ENCODE peak calls at places on chromosomes 16 and 17, in six cellular contexts. One of them, this sample, is unnamed. For H3K36me3, the result is how much of the 10 kb centered on the place peaks cover.

GRCh38 chr16:943971-944370 is 26.8 kb downstream of the LMF1 start:
- DNase-seq in osteoblast: peak
- DNase-seq in thoracic aorta: no peak
- DNase-seq in uterus: no peak
- DNase-seq in ovary: no peak
- DNase-seq in keratinocyte: no peak
- DNase-seq in this sample: no peak

GRCh38 chr17:66805567-66805966 is 29.4 kb upstream of the CACNG5 start:
- DNase-seq in osteoblast: no peak
- DNase-seq in thoracic aorta: no peak
- DNase-seq in uterus: no peak
- DNase-seq in ovary: no peak
- DNase-seq in keratinocyte: no peak
- DNase-seq in this sample: no peak

GRCh38 chr17:11212792-11213191 is 28.2 kb upstream of the SHISA6 start:
- DNase-seq in osteoblast: no peak
- DNase-seq in thoracic aorta: no peak
- DNase-seq in uterus: no peak
- DNase-seq in ovary: no peak
- DNase-seq in keratinocyte: no peak
- DNase-seq in this sample: no peak

GRCh38 chr16:1773703-1774455 is 945 bp upstream of the MRPS34 start:
- DNase-seq in osteoblast: peak
- DNase-seq in thoracic aorta: no peak
- DNase-seq in uterus: no peak
- DNase-seq in ovary: no peak
- DNase-seq in keratinocyte: no peak
- DNase-seq in this sample: no peak

GRCh38 chr17:78781339-78782304 is at the start of gene CYTH1:
- DNase-seq in osteoblast: peak
- DNase-seq in thoracic aorta: no peak
- DNase-seq in uterus: peak
- DNase-seq in ovary: peak
- DNase-seq in keratinocyte: no peak
- DNase-seq in this sample: no peak

GRCh38 chr17:43740541-43740940 is 18.1 kb downstream of the SOST start:
- DNase-seq in osteoblast: peak
- DNase-seq in thoracic aorta: no peak
- DNase-seq in uterus: no peak
- DNase-seq in ovary: no peak
- DNase-seq in keratinocyte: no peak
- DNase-seq in this sample: peak

GRCh38 chr16:8530756-8531155 is 59.6 kb downstream of the TMEM114 start:
- DNase-seq in osteoblast: no peak
- DNase-seq in thoracic aorta: no peak
- DNase-seq in uterus: no peak
- DNase-seq in ovary: no peak
- DNase-seq in keratinocyte: no peak
- DNase-seq in this sample: no peak

GRCh38 chr16:78310990-78311561 is 211.6 kb downstream of the WWOX start:
- DNase-seq in osteoblast: peak
- DNase-seq in thoracic aorta: no peak
- DNase-seq in uterus: no peak
- DNase-seq in ovary: no peak
- DNase-seq in keratinocyte: no peak
- DNase-seq in this sample: no peak

GRCh38 chr17:40264458-40265185 is 23.1 kb upstream of the CDC6 start:
- DNase-seq in osteoblast: no peak
- DNase-seq in thoracic aorta: no peak
- DNase-seq in uterus: no peak
- DNase-seq in ovary: no peak
- DNase-seq in keratinocyte: no peak
- DNase-seq in this sample: no peak

GRCh38 chr17:57975044-57975443 is 13.0 kb downstream of the VEZF1 start:
- DNase-seq in osteoblast: peak
- DNase-seq in thoracic aorta: no peak
- DNase-seq in uterus: no peak
- DNase-seq in ovary: no peak
- DNase-seq in keratinocyte: no peak
- DNase-seq in this sample: peak
- H3K36me3 ChIP-seq in osteoblast: under half
- H3K36me3 ChIP-seq in thoracic aorta: half or more
- H3K36me3 ChIP-seq in uterus: under half
- H3K36me3 ChIP-seq in ovary: under half
- H3K36me3 ChIP-seq in keratinocyte: under half
- H3K36me3 ChIP-seq in this sample: under half

GRCh38 chr17:35766903-35767510 is 6.3 kb downstream of the C17orf50 start:
- DNase-seq in osteoblast: peak
- DNase-seq in thoracic aorta: no peak
- DNase-seq in uterus: no peak
- DNase-seq in ovary: no peak
- DNase-seq in keratinocyte: no peak
- DNase-seq in this sample: peak
- TF ChIP-seq CTCF in osteoblast: peak
- TF ChIP-seq CTCF in thoracic aorta: peak
- TF ChIP-seq CTCF in uterus: peak
- TF ChIP-seq CTCF in ovary: no peak
- TF ChIP-seq CTCF in keratinocyte: peak
- TF ChIP-seq CTCF in this sample: peak

DNA sequence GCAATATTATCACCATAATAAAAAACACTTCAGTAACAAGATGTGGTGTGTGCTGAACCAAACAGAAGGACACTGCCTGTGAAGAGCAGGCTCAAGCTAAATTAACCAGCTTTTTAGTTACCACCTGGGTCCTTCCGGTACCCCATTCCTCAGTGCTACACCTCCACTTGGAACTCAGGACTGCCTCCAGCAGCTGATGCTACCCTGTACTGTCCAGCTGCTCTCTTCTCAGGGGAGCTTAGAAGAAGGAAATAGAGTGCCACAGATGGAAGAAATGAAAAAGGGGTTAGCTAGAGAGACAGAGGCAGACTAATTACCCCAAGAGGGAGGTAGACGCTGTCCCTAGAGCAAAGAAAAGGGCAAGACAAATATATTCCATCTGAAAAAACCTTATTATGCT is 5.7 kb downstream of the MED13 start:
- DNase-seq in osteoblast: no peak
- DNase-seq in thoracic aorta: no peak
- DNase-seq in uterus: no peak
- DNase-seq in ovary: no peak
- DNase-seq in keratinocyte: no peak
- DNase-seq in this sample: no peak
- H3K36me3 ChIP-seq in osteoblast: under half
- H3K36me3 ChIP-seq in thoracic aorta: under half
- H3K36me3 ChIP-seq in uterus: under half
- H3K36me3 ChIP-seq in ovary: under half
- H3K36me3 ChIP-seq in keratinocyte: under half
- H3K36me3 ChIP-seq in this sample: under half

GRCh38 chr17:8753976-8754440 is 4.3 kb downstream of the SPDYE4 start:
- DNase-seq in osteoblast: peak
- DNase-seq in thoracic aorta: no peak
- DNase-seq in uterus: no peak
- DNase-seq in ovary: no peak
- DNase-seq in keratinocyte: no peak
- DNase-seq in this sample: peak
- TF ChIP-seq CTCF in osteoblast: peak
- TF ChIP-seq CTCF in thoracic aorta: no peak
- TF ChIP-seq CTCF in uterus: no peak
- TF ChIP-seq CTCF in ovary: no peak
- TF ChIP-seq CTCF in keratinocyte: peak
- TF ChIP-seq CTCF in this sample: peak

DNA sequence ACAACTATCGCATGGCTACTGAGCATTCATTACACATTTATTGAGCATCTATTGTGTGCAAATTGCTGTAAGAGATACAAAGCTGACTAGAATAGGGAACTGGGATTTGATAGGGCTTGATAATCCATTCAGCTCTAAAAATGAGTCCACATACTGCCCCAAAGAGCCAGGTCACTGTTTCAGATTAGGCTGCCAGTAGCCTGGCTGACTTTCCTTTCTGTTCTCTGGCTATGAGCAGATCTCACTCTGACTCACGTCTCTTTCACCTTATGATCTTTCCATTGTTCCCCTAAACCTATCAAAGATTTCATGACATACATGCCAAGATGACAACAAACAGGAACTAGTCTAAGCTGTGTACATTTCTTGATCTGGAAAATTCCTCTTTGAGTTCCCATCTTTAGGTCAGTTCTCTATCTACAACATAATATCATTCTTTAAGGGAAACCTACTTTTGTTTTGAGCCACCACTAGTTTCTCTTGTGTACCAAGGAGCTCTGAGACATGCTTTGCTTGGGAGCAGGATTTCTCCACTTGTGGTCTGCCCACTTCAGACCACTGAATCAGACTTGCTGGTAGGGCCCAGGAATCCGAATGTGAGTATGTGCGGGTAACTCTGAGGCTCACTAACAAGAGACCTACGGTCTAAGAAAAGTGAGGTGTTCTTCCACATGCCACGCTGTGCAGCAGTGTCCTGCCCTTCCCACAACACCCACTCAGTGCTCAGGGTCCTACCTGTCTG is 40.9 kb upstream of the ICAM2 start:
- DNase-seq in osteoblast: peak
- DNase-seq in thoracic aorta: no peak
- DNase-seq in uterus: no peak
- DNase-seq in ovary: no peak
- DNase-seq in keratinocyte: no peak
- DNase-seq in this sample: peak
- H3K36me3 ChIP-seq in osteoblast: under half
- H3K36me3 ChIP-seq in thoracic aorta: under half
- H3K36me3 ChIP-seq in uterus: under half
- H3K36me3 ChIP-seq in ovary: under half
- H3K36me3 ChIP-seq in keratinocyte: under half
- H3K36me3 ChIP-seq in this sample: under half

DNA sequence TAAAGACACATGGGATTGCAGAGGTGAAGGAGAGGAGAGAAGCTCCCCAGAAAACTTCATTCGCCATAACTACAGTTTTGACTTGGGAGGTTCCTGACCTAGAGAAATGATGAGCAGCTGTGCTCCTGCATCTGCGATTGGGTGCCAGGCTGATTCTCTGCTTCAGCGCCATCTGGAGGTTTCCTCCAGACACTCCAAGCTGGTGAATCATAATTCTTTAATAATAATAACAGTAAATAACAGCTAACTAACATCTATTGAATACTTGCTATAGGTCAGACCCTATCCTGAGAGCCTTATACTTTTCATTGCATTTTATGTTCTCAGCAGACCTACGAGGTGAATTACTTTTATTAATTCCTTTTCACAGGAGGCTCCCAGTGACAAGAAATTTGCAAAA is 575.8 kb downstream of the TOX3 start:
- DNase-seq in osteoblast: no peak
- DNase-seq in thoracic aorta: no peak
- DNase-seq in uterus: no peak
- DNase-seq in ovary: no peak
- DNase-seq in keratinocyte: no peak
- DNase-seq in this sample: peak
- TF ChIP-seq CTCF in osteoblast: no peak
- TF ChIP-seq CTCF in thoracic aorta: no peak
- TF ChIP-seq CTCF in uterus: no peak
- TF ChIP-seq CTCF in ovary: no peak
- TF ChIP-seq CTCF in keratinocyte: peak
- TF ChIP-seq CTCF in this sample: peak

GRCh38 chr16:51621610-51622009 is 470.5 kb upstream of the SALL1 start:
- DNase-seq in osteoblast: no peak
- DNase-seq in thoracic aorta: no peak
- DNase-seq in uterus: no peak
- DNase-seq in ovary: no peak
- DNase-seq in keratinocyte: peak
- DNase-seq in this sample: no peak
- H3K36me3 ChIP-seq in osteoblast: under half
- H3K36me3 ChIP-seq in thoracic aorta: under half
- H3K36me3 ChIP-seq in uterus: under half
- H3K36me3 ChIP-seq in ovary: under half
- H3K36me3 ChIP-seq in keratinocyte: under half
- H3K36me3 ChIP-seq in this sample: under half

GRCh38 chr16:84223456-84223855 is 16.4 kb downstream of the KCNG4 start:
- DNase-seq in osteoblast: no peak
- DNase-seq in thoracic aorta: no peak
- DNase-seq in uterus: no peak
- DNase-seq in ovary: no peak
- DNase-seq in keratinocyte: no peak
- DNase-seq in this sample: no peak
- TF ChIP-seq CTCF in osteoblast: no peak
- TF ChIP-seq CTCF in thoracic aorta: no peak
- TF ChIP-seq CTCF in uterus: no peak
- TF ChIP-seq CTCF in ovary: no peak
- TF ChIP-seq CTCF in keratinocyte: no peak
- TF ChIP-seq CTCF in this sample: no peak

GRCh38 chr17:80308672-80309517 is 48.2 kb downstream of the RNF213 start:
- DNase-seq in osteoblast: no peak
- DNase-seq in thoracic aorta: no peak
- DNase-seq in uterus: no peak
- DNase-seq in ovary: no peak
- DNase-seq in keratinocyte: no peak
- DNase-seq in this sample: no peak
- H3K36me3 ChIP-seq in osteoblast: half or more
- H3K36me3 ChIP-seq in thoracic aorta: half or more
- H3K36me3 ChIP-seq in uterus: under half
- H3K36me3 ChIP-seq in ovary: under half
- H3K36me3 ChIP-seq in keratinocyte: under half
- H3K36me3 ChIP-seq in this sample: under half